ENCODE peak calls at places on chromosomes 12 and 14, in five cellular contexts. O is K562, G is HepG2, X is GM12878, J is H1. B is an unnamed sample.

GRCh38 chr12:64572241-64572640 is 38.1 kb upstream of the RASSF3 start:
- DNase-seq in O (no peak), G (no peak), X (no peak), J (no peak), B (no peak)

GRCh38 chr12:80848858-80849257 is 88.9 kb downstream of the LIN7A start:
- DNase-seq in O (no peak), G (no peak), X (no peak), J (no peak), B (no peak)

GRCh38 chr12:90816353-90817089 is 138.5 kb downstream of the CCER1 start:
- DNase-seq in O (no peak), G (no peak), X (no peak), J (no peak), B (no peak)

GRCh38 chr12:5589055-5589454 is 157.1 kb downstream of the NTF3 start:
- DNase-seq in O (no peak), G (no peak), X (no peak), J (no peak), B (no peak)

GRCh38 chr12:117685115-117685926 is 283.5 kb downstream of the KSR2 start:
- DNase-seq in O (peak), G (peak), X (no peak), J (peak), B (no peak)

GRCh38 chr12:15979096-15980091 is 68.3 kb downstream of the DERA start:
- DNase-seq in O (peak), G (peak), X (no peak), J (no peak), B (no peak)

GRCh38 chr12:106291342-106291741 is 11.2 kb upstream of the TCP11L2 start:
- DNase-seq in O (no peak), G (no peak), X (no peak), J (no peak), B (no peak)

GRCh38 chr12:2692156-2692555 is 102.6 kb upstream of the FKBP4 start:
- DNase-seq in O (no peak), G (no peak), X (no peak), J (no peak), B (no peak)

GRCh38 chr12:72493390-72493789 is 221.2 kb downstream of the TRHDE start:
- DNase-seq in O (no peak), G (no peak), X (no peak), J (no peak), B (no peak)

GRCh38 chr12:111606651-111607232 is 7.6 kb upstream of the ATXN2 start:
- DNase-seq in O (no peak), G (no peak), X (no peak), J (no peak), B (no peak)

GRCh38 chr12:126998747-126999285 is 1268.2 kb upstream of the TMEM132C start:
- DNase-seq in O (peak), G (no peak), X (no peak), J (no peak), B (no peak)

GRCh38 chr12:79737875-79738718 is 47.3 kb upstream of the PAWR start:
- DNase-seq in O (peak), G (peak), X (peak), J (no peak), B (peak)

GRCh38 chr14:21014761-21015190 is 10.1 kb downstream of the NDRG2 start:
- DNase-seq in O (peak), G (peak), X (peak), J (peak), B (peak)

GRCh38 chr14:69665596-69665995 is 54.2 kb downstream of the SUSD6 start:
- DNase-seq in O (no peak), G (no peak), X (no peak), J (no peak), B (no peak)

GRCh38 chr14:22427771-22428228 is 161.2 kb downstream of the DAD1 start:
- DNase-seq in O (no peak), G (peak), X (no peak), J (no peak), B (no peak)

GRCh38 chr14:80956922-80957321 is 1.5 kb downstream of the TSHR start:
- DNase-seq in O (no peak), G (no peak), X (no peak), J (no peak), B (no peak)

GRCh38 chr14:99758121-99758871 is 34.9 kb upstream of the EML1 start:
- DNase-seq in O (no peak), G (no peak), X (no peak), J (no peak), B (no peak)

GRCh38 chr12:128938886-128939285 is 85.6 kb downstream of the GLT1D1 start:
- DNase-seq in O (no peak), G (peak), X (no peak), J (no peak), B (no peak)

GRCh38 chr14:86481105-86481504 is 951.2 kb downstream of the FLRT2 start:
- DNase-seq in O (no peak), G (no peak), X (no peak), J (no peak), B (no peak)

GRCh38 chr12:22321620-22322019 is 12.9 kb downstream of the ST8SIA1 start:
- DNase-seq in O (no peak), G (no peak), X (no peak), J (no peak), B (no peak)

GRCh38 chr12:95802482-95803264 is 12.1 kb upstream of the NTN4 start:
- DNase-seq in O (no peak), G (peak), X (no peak), J (no peak), B (peak)

GRCh38 chr12:109770104-109770860 is 56.7 kb downstream of the FAM222A start:
- DNase-seq in O (no peak), G (no peak), X (no peak), J (no peak), B (no peak)

GRCh38 chr12:63889236-63889635 is 44.7 kb downstream of the SRGAP1 start:
- DNase-seq in O (no peak), G (no peak), X (no peak), J (no peak), B (no peak)

GRCh38 chr12:17301544-17301943 is 695.6 kb upstream of the LMO3 start:
- DNase-seq in O (no peak), G (no peak), X (no peak), J (peak), B (no peak)

GRCh38 chr14:66815687-66816086 is 307.7 kb downstream of the GPHN start:
- DNase-seq in O (no peak), G (no peak), X (no peak), J (no peak), B (no peak)

GRCh38 chr12:124150176-124150575 is 144.7 kb upstream of the RFLNA start:
- DNase-seq in O (no peak), G (no peak), X (no peak), J (no peak), B (no peak)

GRCh38 chr14:85252011-85252410 is 277.9 kb upstream of the FLRT2 start:
- DNase-seq in O (no peak), G (no peak), X (no peak), J (no peak), B (no peak)

GRCh38 chr14:96961895-96962294 is 164.7 kb downstream of the VRK1 start:
- DNase-seq in O (no peak), G (no peak), X (no peak), J (no peak), B (no peak)

GRCh38 chr12:7602287-7602686 is 63.4 kb downstream of the APOBEC1 start:
- DNase-seq in O (no peak), G (no peak), X (no peak), J (no peak), B (peak)

GRCh38 chr14:59829941-59830734 is 40.4 kb downstream of the RTN1 start:
- DNase-seq in O (no peak), G (no peak), X (no peak), J (no peak), B (peak)

GRCh38 chr12:638948-639557 is 24.2 kb downstream of the NINJ2 start:
- DNase-seq in O (no peak), G (no peak), X (no peak), J (no peak), B (no peak)

GRCh38 chr12:1809606-1810140 is 10.7 kb upstream of the LRTM2 start:
- DNase-seq in O (peak), G (no peak), X (no peak), J (no peak), B (no peak)

GRCh38 chr14:38127356-38127755 is 80.3 kb upstream of the SSTR1 start:
- DNase-seq in O (no peak), G (no peak), X (no peak), J (no peak), B (no peak)

GRCh38 chr12:124500232-124501079 is 67.0 kb downstream of the NCOR2 start:
- DNase-seq in O (no peak), G (peak), X (no peak), J (peak), B (no peak)

GRCh38 chr12:15044461-15044860 is 71.6 kb downstream of the PDE6H start:
- DNase-seq in O (no peak), G (no peak), X (no peak), J (no peak), B (no peak)

GRCh38 chr14:93112891-93113677 is 2.6 kb downstream of the ITPK1 start:
- DNase-seq in O (peak), G (peak), X (peak), J (no peak), B (peak)

DNA sequence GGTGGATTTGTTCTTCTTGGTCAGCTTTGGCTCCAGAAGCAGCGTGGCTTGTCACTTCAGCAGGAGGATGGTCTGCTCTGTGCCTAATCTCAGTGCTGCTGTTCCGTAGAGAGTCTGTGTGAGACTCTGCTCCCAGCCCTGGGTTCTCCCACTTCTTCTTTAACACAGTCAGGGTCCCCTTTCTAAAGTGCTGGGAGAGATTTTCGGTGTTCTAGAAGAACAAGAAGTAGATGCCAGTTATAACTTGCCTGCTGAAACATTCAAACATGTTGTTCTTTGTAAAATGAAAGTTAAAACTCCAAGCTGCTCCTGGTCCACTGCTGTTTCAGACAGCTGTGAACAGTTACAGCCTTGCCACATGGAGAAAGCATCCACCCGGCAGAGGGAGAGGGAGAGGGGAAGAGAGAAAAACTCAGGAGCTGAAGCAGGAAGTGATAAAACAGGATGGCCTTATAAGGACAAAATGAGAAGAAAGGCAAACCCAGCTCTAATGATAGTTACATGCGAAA is 55.2 kb upstream of the CERS5 start:
- DNase-seq in O (peak), G (no peak), X (no peak), J (no peak), B (peak)
- TF ChIP-seq CEBPB in O (peak), G (no peak), X (no peak), J (no peak), B (no peak)

GRCh38 chr14:28785096-28785952 is 18.7 kb downstream of the FOXG1 start:
- DNase-seq in O (no peak), G (no peak), X (no peak), J (no peak), B (no peak)
- TF ChIP-seq EZH2 in O (no peak), G (no peak), X (no peak), J (peak), B (no peak)

GRCh38 chr14:100890451-100890850 is 13.1 kb downstream of the RTL1 start:
- DNase-seq in O (no peak), G (no peak), X (no peak), J (no peak), B (no peak)

GRCh38 chr14:100892496-100893227 is 10.9 kb downstream of the RTL1 start:
- DNase-seq in O (no peak), G (no peak), X (no peak), J (no peak), B (no peak)

GRCh38 chr14:100891051-100891450 is 12.5 kb downstream of the RTL1 start:
- DNase-seq in O (no peak), G (no peak), X (no peak), J (no peak), B (no peak)

GRCh38 chr14:100893228-100893601 is 10.3 kb downstream of the RTL1 start:
- DNase-seq in O (no peak), G (no peak), X (no peak), J (no peak), B (no peak)

DNA sequence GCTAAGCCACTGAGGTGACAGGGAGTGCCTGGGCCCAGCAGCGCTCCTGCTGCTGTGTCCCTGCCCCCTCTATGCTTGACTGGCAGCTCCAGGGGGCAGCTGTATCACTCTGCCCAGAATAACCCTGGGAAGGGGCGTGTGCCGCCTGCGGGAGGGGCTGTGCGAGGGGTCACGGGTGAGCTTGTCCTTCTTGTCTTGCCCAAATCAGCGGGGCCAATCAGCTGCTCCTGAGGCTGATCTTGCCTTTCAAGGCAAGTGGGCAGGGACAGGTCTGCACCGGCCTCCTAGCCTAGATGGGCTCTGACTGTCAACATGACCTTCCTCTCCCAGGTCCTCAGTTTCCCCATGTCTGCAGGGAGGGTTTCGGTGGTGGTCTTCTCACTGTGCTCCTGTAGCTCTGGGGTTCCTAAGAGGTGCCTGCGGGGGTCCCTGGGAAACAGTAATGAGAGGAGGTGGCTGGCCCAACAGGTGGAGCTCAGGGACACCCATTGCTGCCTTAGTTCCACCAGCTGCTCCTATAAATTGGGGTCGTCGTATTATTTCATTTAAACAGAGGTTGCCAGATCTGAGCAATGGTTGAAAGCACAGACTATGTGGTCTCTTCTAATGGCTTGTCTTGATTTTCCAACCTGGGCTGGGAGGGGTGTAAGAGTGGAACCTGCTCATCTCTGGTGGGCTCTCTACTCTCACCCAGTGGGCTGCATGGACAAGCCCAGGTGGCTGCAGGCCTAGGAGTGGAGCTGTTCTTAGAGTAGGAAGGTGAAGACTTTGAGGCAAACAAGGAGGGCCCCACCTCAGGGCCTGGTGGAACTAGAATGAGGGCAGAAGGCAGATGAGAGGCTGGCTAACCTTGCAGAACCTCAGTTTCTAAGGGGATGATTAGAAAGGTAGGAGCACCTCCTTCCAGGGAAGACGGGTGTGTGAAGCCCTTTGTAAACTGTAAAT is 11.7 kb downstream of the RTL1 start:
- DNase-seq in O (no peak), G (no peak), X (no peak), J (no peak), B (no peak)
- TF ChIP-seq ATF3 in O (no peak), G (no peak), X (no peak), J (no peak), B (no peak)

DNA sequence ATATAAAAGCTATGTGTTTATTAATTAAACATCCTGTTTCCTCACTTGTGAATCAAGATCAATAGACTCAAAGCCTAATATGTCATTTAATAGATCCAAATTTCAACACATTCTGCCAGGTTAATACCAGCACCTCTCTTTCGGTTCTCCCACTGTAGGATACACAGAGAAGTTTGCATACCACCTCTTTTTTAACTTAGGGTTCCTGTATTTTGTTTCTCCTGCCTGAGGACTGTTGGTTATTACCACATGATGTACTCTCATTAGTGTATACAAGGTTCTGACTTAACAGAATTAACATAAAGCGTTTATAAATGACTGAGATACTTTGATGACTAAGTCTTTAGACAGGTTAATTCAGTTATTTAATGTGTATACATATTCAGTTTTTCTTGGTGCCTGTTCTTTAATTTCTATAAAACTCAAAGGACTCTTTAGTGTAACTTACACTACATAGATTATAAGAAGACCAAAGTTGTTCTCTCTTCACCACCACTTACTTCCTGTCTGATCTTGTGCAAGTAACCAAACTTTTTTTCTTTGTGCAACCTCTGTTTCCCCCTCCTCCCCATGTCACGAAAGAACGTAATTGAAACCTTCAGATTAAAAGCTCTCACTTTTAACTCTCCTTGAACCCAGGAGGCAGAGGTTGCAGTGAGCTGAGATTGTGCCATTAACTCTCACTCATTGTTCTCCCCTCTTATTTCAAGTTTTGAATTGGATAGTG is 89.8 kb upstream of the DNM1L start:
- DNase-seq in O (no peak), G (no peak), X (no peak), J (no peak), B (no peak)
- TF ChIP-seq CEBPB in O (no peak), G (no peak), X (no peak), J (no peak), B (no peak)

GRCh38 chr12:60337865-60338549 is 742.2 kb downstream of the SLC16A7 start:
- DNase-seq in O (no peak), G (no peak), X (no peak), J (no peak), B (no peak)

GRCh38 chr12:60333461-60333860 is 737.6 kb downstream of the SLC16A7 start:
- DNase-seq in O (no peak), G (no peak), X (no peak), J (no peak), B (no peak)

GRCh38 chr12:60335765-60336164 is 739.9 kb downstream of the SLC16A7 start:
- DNase-seq in O (no peak), G (no peak), X (no peak), J (no peak), B (peak)
- TF ChIP-seq EZH2 in O (no peak), G (no peak), X (no peak), J (no peak), B (no peak)

GRCh38 chr12:44889162-44889561 is 13.0 kb upstream of the NELL2 start:
- DNase-seq in O (peak), G (no peak), X (no peak), J (no peak), B (no peak)
- TF ChIP-seq ATF3 in O (peak), G (no peak), X (no peak), J (no peak), B (no peak)

GRCh38 chr12:89162704-89163261 is 189.5 kb downstream of the DUSP6 start:
- DNase-seq in O (no peak), G (no peak), X (peak), J (no peak), B (peak)

GRCh38 chr12:89163918-89164317 is 188.4 kb downstream of the DUSP6 start:
- DNase-seq in O (no peak), G (no peak), X (no peak), J (no peak), B (no peak)

GRCh38 chr12:89161553-89161952 is 190.7 kb downstream of the DUSP6 start:
- DNase-seq in O (no peak), G (no peak), X (no peak), J (no peak), B (no peak)

GRCh38 chr12:89157413-89157812 is 194.9 kb downstream of the DUSP6 start:
- DNase-seq in O (no peak), G (peak), X (no peak), J (no peak), B (no peak)

DNA sequence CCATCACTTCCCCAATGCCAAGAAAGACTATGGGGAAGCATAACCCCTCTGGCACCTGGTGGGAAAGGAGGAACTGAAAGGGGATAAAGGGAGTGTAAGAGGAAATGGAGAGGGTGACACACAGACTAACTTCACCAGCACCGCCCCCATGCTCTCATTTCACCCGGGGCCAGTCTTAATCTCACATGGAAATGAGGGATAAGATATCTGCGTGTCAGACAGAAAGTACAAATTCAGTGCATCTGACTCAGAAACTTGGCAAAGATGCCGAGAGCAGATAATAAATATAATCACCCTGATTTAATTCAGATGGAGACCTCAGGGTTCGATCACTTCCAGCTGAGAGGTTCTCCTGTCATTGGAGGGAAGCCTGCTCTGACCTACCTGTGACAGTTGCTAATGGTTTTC is 191.6 kb downstream of the DUSP6 start:
- DNase-seq in O (no peak), G (no peak), X (no peak), J (no peak), B (no peak)
- TF ChIP-seq CEBPB in O (no peak), G (no peak), X (no peak), J (no peak), B (no peak)

DNA sequence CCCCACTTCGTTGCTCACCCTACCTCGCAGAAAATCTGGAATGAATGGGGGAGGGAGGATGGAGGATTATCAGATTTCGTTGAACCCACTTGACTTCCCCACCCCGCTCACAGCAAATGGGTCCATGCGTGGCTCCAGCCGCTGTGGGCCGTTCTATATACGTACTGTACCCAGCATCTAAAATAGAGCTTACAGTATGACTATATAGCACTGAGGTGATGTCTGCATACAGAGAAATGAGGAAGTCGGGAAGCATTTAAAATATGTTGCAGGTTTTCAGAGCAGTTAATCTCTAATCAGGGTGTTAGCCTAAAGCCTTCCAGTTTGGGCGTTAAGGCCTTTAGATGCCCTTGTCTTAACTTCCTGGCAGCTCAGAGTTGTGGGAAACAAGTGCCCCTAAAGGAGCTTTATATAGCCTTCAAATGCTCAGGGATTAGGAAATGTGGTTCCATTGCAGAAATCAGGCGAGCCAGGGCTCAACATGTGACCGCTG is 1.4 kb downstream of the BICDL1 start:
- DNase-seq in O (no peak), G (no peak), X (no peak), J (no peak), B (no peak)
- TF ChIP-seq EZH2 in O (no peak), G (no peak), X (no peak), J (no peak), B (no peak)

GRCh38 chr14:88868558-88869159 is 44.2 kb downstream of the TTC8 start:
- DNase-seq in O (no peak), G (peak), X (no peak), J (no peak), B (peak)
- TF ChIP-seq ATF3 in O (no peak), G (no peak), X (no peak), J (no peak), B (no peak)

B was measured in HCT116.